ENCODE peak calls at places on chromosomes 11 and 22, in five cellular contexts. One of them, this sample, is unnamed.

GRCh38 chr22:44094751-44095302 is 70.7 kb downstream of the PARVB start:
- DNase-seq in Kasumi-1: no peak
- DNase-seq in stimulated activated CD4-positive, alpha-beta T cell treated with anti-CD3 and anti-CD28 coated beads, TNF-alpha, amount 100 ng/mL, for 48 hours: no peak
- DNase-seq in T-helper 9 cell: no peak
- DNase-seq in posterior vena cava: no peak
- DNase-seq in this sample: no peak

GRCh38 chr11:34263462-34264186 is 94.2 kb downstream of the ABTB2 start:
- DNase-seq in Kasumi-1: no peak
- DNase-seq in stimulated activated CD4-positive, alpha-beta T cell treated with anti-CD3 and anti-CD28 coated beads, TNF-alpha, amount 100 ng/mL, for 48 hours: no peak
- DNase-seq in T-helper 9 cell: no peak
- DNase-seq in posterior vena cava: no peak
- DNase-seq in this sample: no peak

GRCh38 chr11:65448418-65449196 is 26.0 kb downstream of the NEAT1 start:
- DNase-seq in Kasumi-1: no peak
- DNase-seq in stimulated activated CD4-positive, alpha-beta T cell treated with anti-CD3 and anti-CD28 coated beads, TNF-alpha, amount 100 ng/mL, for 48 hours: no peak
- DNase-seq in T-helper 9 cell: no peak
- DNase-seq in posterior vena cava: peak; percentile 85
- DNase-seq in this sample: no peak

GRCh38 chr11:120254788-120255518 is 15.0 kb downstream of the POU2F3 start:
- DNase-seq in Kasumi-1: no peak
- DNase-seq in stimulated activated CD4-positive, alpha-beta T cell treated with anti-CD3 and anti-CD28 coated beads, TNF-alpha, amount 100 ng/mL, for 48 hours: no peak
- DNase-seq in T-helper 9 cell: no peak
- DNase-seq in posterior vena cava: no peak
- DNase-seq in this sample: no peak

GRCh38 chr22:43136255-43136654 is 6.9 kb downstream of the MCAT start:
- DNase-seq in Kasumi-1: peak; percentile 80
- DNase-seq in stimulated activated CD4-positive, alpha-beta T cell treated with anti-CD3 and anti-CD28 coated beads, TNF-alpha, amount 100 ng/mL, for 48 hours: no peak
- DNase-seq in T-helper 9 cell: no peak
- DNase-seq in posterior vena cava: no peak
- DNase-seq in this sample: no peak

GRCh38 chr11:123532131-123532530 is 102.1 kb downstream of the GRAMD1B start:
- DNase-seq in Kasumi-1: no peak
- DNase-seq in stimulated activated CD4-positive, alpha-beta T cell treated with anti-CD3 and anti-CD28 coated beads, TNF-alpha, amount 100 ng/mL, for 48 hours: no peak
- DNase-seq in T-helper 9 cell: no peak
- DNase-seq in posterior vena cava: no peak
- DNase-seq in this sample: no peak

GRCh38 chr11:119476038-119476437 is 53.1 kb upstream of the THY1 start:
- DNase-seq in Kasumi-1: no peak
- DNase-seq in stimulated activated CD4-positive, alpha-beta T cell treated with anti-CD3 and anti-CD28 coated beads, TNF-alpha, amount 100 ng/mL, for 48 hours: no peak
- DNase-seq in T-helper 9 cell: no peak
- DNase-seq in posterior vena cava: no peak
- DNase-seq in this sample: no peak

GRCh38 chr11:68269414-68270081 is 2.2 kb downstream of the C11orf24 start:
- DNase-seq in Kasumi-1: no peak
- DNase-seq in stimulated activated CD4-positive, alpha-beta T cell treated with anti-CD3 and anti-CD28 coated beads, TNF-alpha, amount 100 ng/mL, for 48 hours: no peak
- DNase-seq in T-helper 9 cell: no peak
- DNase-seq in posterior vena cava: peak; percentile 76
- DNase-seq in this sample: no peak

GRCh38 chr22:19321757-19322156 is 30.2 kb upstream of the CLTCL1 start:
- DNase-seq in Kasumi-1: no peak
- DNase-seq in stimulated activated CD4-positive, alpha-beta T cell treated with anti-CD3 and anti-CD28 coated beads, TNF-alpha, amount 100 ng/mL, for 48 hours: no peak
- DNase-seq in T-helper 9 cell: no peak
- DNase-seq in posterior vena cava: no peak
- DNase-seq in this sample: no peak

GRCh38 chr11:65872555-65873279 is at the start of gene EFEMP2:
- DNase-seq in Kasumi-1: no peak
- DNase-seq in stimulated activated CD4-positive, alpha-beta T cell treated with anti-CD3 and anti-CD28 coated beads, TNF-alpha, amount 100 ng/mL, for 48 hours: no peak
- DNase-seq in T-helper 9 cell: no peak
- DNase-seq in posterior vena cava: peak; percentile 83
- DNase-seq in this sample: no peak

GRCh38 chr22:45717787-45718186 is 46.2 kb downstream of the ATXN10 start:
- DNase-seq in Kasumi-1: no peak
- DNase-seq in stimulated activated CD4-positive, alpha-beta T cell treated with anti-CD3 and anti-CD28 coated beads, TNF-alpha, amount 100 ng/mL, for 48 hours: no peak
- DNase-seq in T-helper 9 cell: no peak
- DNase-seq in posterior vena cava: no peak
- DNase-seq in this sample: no peak

GRCh38 chr11:78851883-78852586 is 277.4 kb upstream of the NARS2 start:
- DNase-seq in Kasumi-1: no peak
- DNase-seq in stimulated activated CD4-positive, alpha-beta T cell treated with anti-CD3 and anti-CD28 coated beads, TNF-alpha, amount 100 ng/mL, for 48 hours: no peak
- DNase-seq in T-helper 9 cell: no peak
- DNase-seq in posterior vena cava: no peak
- DNase-seq in this sample: no peak

GRCh38 chr11:44016129-44016528 is 31.7 kb upstream of the ACCSL start:
- DNase-seq in Kasumi-1: no peak
- DNase-seq in stimulated activated CD4-positive, alpha-beta T cell treated with anti-CD3 and anti-CD28 coated beads, TNF-alpha, amount 100 ng/mL, for 48 hours: no peak
- DNase-seq in T-helper 9 cell: no peak
- DNase-seq in posterior vena cava: peak; percentile 92
- DNase-seq in this sample: no peak

GRCh38 chr11:78400701-78401100 is 16.9 kb downstream of the GAB2 start:
- DNase-seq in Kasumi-1: no peak
- DNase-seq in stimulated activated CD4-positive, alpha-beta T cell treated with anti-CD3 and anti-CD28 coated beads, TNF-alpha, amount 100 ng/mL, for 48 hours: no peak
- DNase-seq in T-helper 9 cell: no peak
- DNase-seq in posterior vena cava: no peak
- DNase-seq in this sample: no peak

GRCh38 chr11:36231300-36231699 is 57.9 kb downstream of the COMMD9 start:
- DNase-seq in Kasumi-1: no peak
- DNase-seq in stimulated activated CD4-positive, alpha-beta T cell treated with anti-CD3 and anti-CD28 coated beads, TNF-alpha, amount 100 ng/mL, for 48 hours: no peak
- DNase-seq in T-helper 9 cell: no peak
- DNase-seq in posterior vena cava: no peak
- DNase-seq in this sample: no peak